ENCODE peak calls at places on chromosomes 13 and 19, in six cellular contexts. I is heart right ventricle; A is fibroblast of lung; O is cardiac muscle cell; G is SK-N-SH; C is CD4-positive, alpha-beta T cell. F is an unnamed sample.

GRCh38 chr13:74093691-74094090 is 40.5 kb downstream of the KLF12 start:
- DNase-seq in I (no peak), A (no peak), O (no peak), G (no peak), C (no peak), F (no peak)

GRCh38 chr13:100854091-100854490 is 179.5 kb upstream of the TMTC4 start:
- DNase-seq in I (no peak), A (no peak), O (no peak), G (no peak), C (no peak), F (no peak)

GRCh38 chr13:62629618-62630017 is 1214.0 kb upstream of the PCDH20 start:
- DNase-seq in I (no peak), A (no peak), O (no peak), G (no peak), C (no peak), F (no peak)

GRCh38 chr19:9144920-9145319 is 4.7 kb downstream of the ZNF317 start:
- DNase-seq in I (no peak), A (peak; percentile 11), O (peak; percentile 4), G (no peak), C (no peak), F (no peak)

GRCh38 chr13:95713651-95714050 is 36.7 kb downstream of the DNAJC3 start:
- DNase-seq in I (no peak), A (peak; percentile 13), O (no peak), G (no peak), C (no peak), F (no peak)

GRCh38 chr19:37251308-37252229 is 33.6 kb downstream of the ZNF383 start:
- DNase-seq in I (peak; percentile 85), A (peak; percentile 99), O (peak; percentile 98), G (peak; percentile 92), C (peak; percentile 4), F (peak; percentile 70)

GRCh38 chr13:58547419-58547818 is 915.9 kb downstream of the PCDH17 start:
- DNase-seq in I (no peak), A (no peak), O (no peak), G (no peak), C (no peak), F (no peak)

GRCh38 chr19:53942001-53942786 is 20.5 kb upstream of the CACNG8 start:
- DNase-seq in I (no peak), A (no peak), O (no peak), G (peak; percentile 78), C (no peak), F (no peak)

GRCh38 chr19:40609561-40610395 is 8.6 kb downstream of the LTBP4 start:
- DNase-seq in I (peak; percentile 92), A (no peak), O (peak; percentile 70), G (peak; percentile 99), C (peak; percentile 84), F (peak; percentile 95)

GRCh38 chr13:106010836-106011235 is 524.6 kb downstream of the EFNB2 start:
- DNase-seq in I (no peak), A (no peak), O (no peak), G (no peak), C (no peak), F (no peak)

GRCh38 chr13:33123066-33123940 is 107.1 kb downstream of the KL start:
- DNase-seq in I (peak; percentile 31), A (peak; percentile 79), O (peak; percentile 72), G (no peak), C (no peak), F (peak; percentile 53)

DNA sequence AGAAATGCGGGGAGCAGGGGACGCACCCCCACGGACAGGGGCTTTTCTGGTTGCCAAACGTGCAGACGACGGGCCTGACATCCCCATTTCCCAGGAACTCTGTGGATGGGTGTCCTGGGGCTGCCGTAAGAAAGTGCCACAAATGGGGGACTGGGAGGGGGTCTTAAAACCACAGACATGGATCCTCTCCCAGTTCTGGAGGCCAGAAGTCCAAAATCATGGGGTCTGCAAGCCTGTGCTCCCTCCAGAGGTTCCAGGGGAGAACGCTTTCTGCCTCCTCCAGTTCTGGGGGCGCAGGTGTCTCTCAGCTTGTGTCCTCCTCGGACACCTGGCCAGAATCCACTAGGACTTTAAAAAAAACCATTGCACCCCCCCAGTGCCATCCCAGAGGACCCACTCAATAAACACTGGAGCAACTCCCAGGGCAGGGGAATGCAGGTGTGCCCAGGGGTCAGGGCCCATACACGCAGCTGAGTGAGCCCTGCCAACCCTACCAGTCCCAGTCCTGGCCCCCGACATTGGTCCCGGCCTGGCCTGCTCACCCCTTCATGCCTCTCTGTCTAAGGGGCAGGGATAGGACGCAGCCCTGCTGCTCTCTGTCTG is 103.9 kb downstream of the GADD45B start:
- DNase-seq in I (no peak), A (no peak), O (no peak), G (no peak), C (no peak), F (no peak)
- TF ChIP-seq CTCF in I (peak; percentile 44), A (no peak), O (no peak), G (no peak), C (peak; percentile 15), F (no peak)

DNA sequence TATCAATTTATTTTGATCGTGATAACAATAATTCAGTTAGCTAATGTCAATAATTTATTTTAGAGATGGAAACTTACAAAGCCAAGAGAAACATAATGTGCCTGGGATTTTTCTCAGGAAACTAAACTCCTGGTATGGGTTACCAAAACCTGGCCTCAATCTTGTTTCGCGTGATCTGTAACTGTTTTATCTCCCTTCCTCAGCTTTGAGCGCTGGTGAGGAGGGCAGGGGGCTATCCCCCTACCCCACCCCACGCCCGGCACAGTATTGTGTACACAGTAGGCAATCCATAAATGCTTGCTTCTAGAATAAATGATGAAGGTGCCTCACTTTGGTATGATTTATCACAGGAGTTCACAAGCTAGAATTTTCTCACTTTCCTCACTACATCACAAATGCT is 7.7 kb upstream of the DOCK9 start:
- DNase-seq in I (no peak), A (no peak), O (no peak), G (no peak), C (no peak), F (no peak)
- H3K27me3 ChIP-seq in I (no peaks in the 10 kb centered on the region), A (no peaks in the 10 kb centered on the region), O (no peaks in the 10 kb centered on the region), G (no peaks in the 10 kb centered on the region), C (no peaks in the 10 kb centered on the region), F (no peaks in the 10 kb centered on the region)

DNA sequence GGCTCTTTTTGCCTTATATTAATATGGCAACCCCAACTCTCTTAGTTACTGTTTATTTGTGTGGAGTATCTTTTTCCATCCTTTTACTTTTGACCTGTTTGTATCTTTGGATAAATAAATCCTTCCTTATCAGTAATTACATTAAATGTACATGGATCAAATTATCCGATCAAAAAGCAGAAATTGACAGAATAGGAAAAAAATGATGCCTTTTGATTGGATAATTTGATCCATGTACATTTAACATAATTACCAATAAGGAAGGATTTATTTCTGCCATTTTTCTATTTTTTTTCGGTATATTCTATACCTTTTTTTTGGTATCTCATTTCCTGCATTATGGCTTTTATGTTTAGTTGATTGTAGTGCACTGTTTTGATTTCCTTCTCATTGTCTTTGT is 57.2 kb downstream of the ZMYM2 start:
- DNase-seq in I (no peak), A (no peak), O (no peak), G (no peak), C (no peak), F (no peak)
- TF ChIP-seq CTCF in I (no peak), A (no peak), O (no peak), G (no peak), C (no peak), F (no peak)

DNA sequence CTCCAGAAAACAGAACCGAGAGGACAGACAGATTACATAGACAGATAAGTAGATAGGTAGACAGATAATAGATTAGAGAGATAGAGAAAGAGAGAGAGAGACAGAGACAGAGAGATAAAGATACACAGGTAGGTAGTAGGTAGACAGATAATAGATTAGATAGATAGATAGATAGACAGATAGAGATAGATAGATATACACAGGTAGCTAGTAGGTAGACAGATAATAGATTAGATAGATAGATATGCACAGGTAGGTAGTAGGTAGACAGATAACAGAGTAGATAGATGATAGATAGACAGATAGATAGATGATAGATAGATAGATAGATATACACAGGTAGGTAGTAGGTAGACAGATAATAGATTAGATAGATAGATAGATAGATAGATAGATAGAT is 10.1 kb downstream of the FFAR2 start:
- DNase-seq in I (no peak), A (no peak), O (no peak), G (no peak), C (no peak), F (no peak)
- H3K27me3 ChIP-seq in I (no peaks in the 10 kb centered on the region), A (no peaks in the 10 kb centered on the region), O (no peaks in the 10 kb centered on the region), G (peaks cover 24% of the 10 kb centered on the region), C (no peaks in the 10 kb centered on the region), F (no peaks in the 10 kb centered on the region)

GRCh38 chr19:2665103-2665502 is 37.4 kb downstream of the GNG7 start:
- DNase-seq in I (peak; percentile 50), A (no peak), O (no peak), G (no peak), C (no peak), F (no peak)

GRCh38 chr19:2666344-2666994 is 36.0 kb downstream of the GNG7 start:
- DNase-seq in I (no peak), A (no peak), O (no peak), G (no peak), C (no peak), F (no peak)

GRCh38 chr19:2661615-2662014 is 40.9 kb downstream of the GNG7 start:
- DNase-seq in I (no peak), A (no peak), O (no peak), G (no peak), C (no peak), F (no peak)

GRCh38 chr19:2659856-2660432 is 42.5 kb downstream of the GNG7 start:
- DNase-seq in I (no peak), A (no peak), O (no peak), G (no peak), C (no peak), F (no peak)

DNA sequence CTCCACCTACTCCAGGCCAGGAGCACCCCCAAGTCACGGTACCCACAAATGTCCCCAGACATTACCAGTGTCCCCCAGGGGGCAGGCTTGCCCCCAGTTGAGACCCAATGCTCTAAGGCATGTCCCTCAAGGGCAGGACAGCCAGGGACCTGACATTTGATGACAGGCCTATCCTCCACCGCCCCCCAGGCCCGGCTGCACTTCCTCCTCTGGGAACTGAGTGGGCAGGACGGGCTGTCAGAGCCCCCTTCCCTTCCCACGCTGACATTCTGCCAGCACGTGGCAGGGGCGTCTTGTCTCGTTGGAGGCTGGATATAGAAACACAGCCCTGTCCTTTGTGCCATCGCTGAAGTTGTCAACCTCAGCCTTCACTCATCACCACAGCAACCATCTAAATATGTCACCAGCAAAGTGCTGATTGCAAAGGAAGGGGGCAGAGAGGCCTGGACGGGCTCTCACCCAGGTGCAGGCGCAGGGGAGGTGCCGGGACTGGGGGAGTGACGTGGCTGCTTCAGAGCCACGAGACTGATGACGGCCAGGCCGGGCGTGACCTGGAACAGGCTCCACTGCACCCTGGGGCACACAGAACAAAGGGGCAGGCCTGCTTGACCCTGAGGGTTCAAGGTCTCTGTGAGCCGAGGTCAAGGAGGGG is 38.4 kb downstream of the GNG7 start:
- DNase-seq in I (peak; percentile 81), A (no peak), O (peak; percentile 7), G (peak; percentile 17), C (no peak), F (no peak)
- TF ChIP-seq CTCF in I (peak; percentile 56), A (peak; percentile 11), O (no peak), G (peak; percentile 16), C (no peak), F (no peak)

F was measured in lower lobe of right lung.